ENCODE peak calls at places on chromosomes 16 and 17, in four cellular contexts. A is testis, P is IMR-90, Q is adrenal gland. M is an unnamed sample.
A peak's percentile ranks its signal among the peaks of the same experiment; 100 is the strongest.

GRCh38 chr17:55527520-55528118 is 16.4 kb upstream of the SMIM36 start:
- DNase-seq in A (peak; percentile 57), Q (no peak), P (peak; percentile 65), M (peak; percentile 2)

GRCh38 chr16:16052916-16053315 is 103.5 kb downstream of the ABCC1 start:
- DNase-seq in Q (no peak), A (no peak), P (peak; percentile 89), M (no peak)

GRCh38 chr16:56950455-56950854 is 11.3 kb upstream of the CETP start:
- DNase-seq in Q (no peak), A (no peak), P (no peak), M (no peak)

GRCh38 chr17:992933-993332 is 4.0 kb upstream of the TIMM22 start:
- DNase-seq in Q (no peak), P (peak; percentile 26), A (no peak), M (no peak)

GRCh38 chr17:3712811-3713463 is 10.8 kb upstream of the HASPIN start:
- DNase-seq in Q (no peak), P (no peak), A (no peak), M (no peak)

GRCh38 chr16:77723108-77723514 is 797 bp downstream of the NUDT7 start:
- DNase-seq in Q (no peak), A (no peak), P (peak; percentile 72), M (no peak)

GRCh38 chr17:4901108-4901647 is 1.7 kb downstream of the CHRNE start:
- DNase-seq in A (no peak), P (no peak), Q (no peak), M (no peak)

GRCh38 chr16:72554935-72555334 is 383.0 kb upstream of the PMFBP1 start:
- DNase-seq in Q (no peak), P (peak; percentile 6), A (no peak), M (peak; percentile 24)

GRCh38 chr17:39351508-39351907 is 49.9 kb downstream of the FBXL20 start:
- DNase-seq in A (no peak), Q (no peak), P (no peak), M (no peak)

GRCh38 chr17:4948997-4949320 is 629 bp upstream of the PFN1 start:
- DNase-seq in P (peak; percentile 89), A (peak; percentile 76), Q (peak; percentile 82), M (peak; percentile 87)

GRCh38 chr17:35183332-35183731 is 10.9 kb downstream of the SLC35G3 start:
- DNase-seq in Q (no peak), A (no peak), P (no peak), M (no peak)

GRCh38 chr16:12255473-12255872 is 278.9 kb downstream of the SNX29 start:
- DNase-seq in Q (no peak), P (peak; percentile 44), A (no peak), M (no peak)

GRCh38 chr17:83113792-83114191 is 34.4 kb downstream of the METRNL start:
- DNase-seq in Q (no peak), A (no peak), P (no peak), M (no peak)

GRCh38 chr17:21371511-21372081 is 4.6 kb upstream of the KCNJ12 start:
- DNase-seq in A (no peak), Q (no peak), P (no peak), M (no peak)

DNA sequence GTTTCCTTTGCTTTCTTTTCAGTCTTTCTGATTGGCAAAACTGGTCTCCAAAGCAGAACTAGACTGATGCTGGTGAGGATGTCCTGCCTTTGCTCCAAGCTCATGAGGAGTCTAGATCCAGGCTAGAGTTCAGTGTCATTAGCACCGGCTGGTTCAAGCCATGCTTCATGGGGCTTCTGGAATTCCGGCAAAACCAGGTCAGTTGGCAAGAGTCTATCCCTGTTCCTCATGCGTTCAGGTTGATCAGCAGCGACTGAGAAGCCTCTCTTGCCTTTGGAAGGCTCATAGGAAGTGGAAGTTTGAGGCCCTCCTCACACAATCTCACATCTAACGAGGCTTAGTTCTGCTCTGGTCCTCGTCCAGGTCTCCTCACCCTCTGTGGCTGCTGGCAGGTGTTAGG is 194.3 kb downstream of the HS3ST3A1 start:
- DNase-seq in Q (no peak), A (no peak), P (no peak), M (no peak)
- TF ChIP-seq POLR2A in Q (no peak), A (no peak), P (no peak), M (no peak)

DNA sequence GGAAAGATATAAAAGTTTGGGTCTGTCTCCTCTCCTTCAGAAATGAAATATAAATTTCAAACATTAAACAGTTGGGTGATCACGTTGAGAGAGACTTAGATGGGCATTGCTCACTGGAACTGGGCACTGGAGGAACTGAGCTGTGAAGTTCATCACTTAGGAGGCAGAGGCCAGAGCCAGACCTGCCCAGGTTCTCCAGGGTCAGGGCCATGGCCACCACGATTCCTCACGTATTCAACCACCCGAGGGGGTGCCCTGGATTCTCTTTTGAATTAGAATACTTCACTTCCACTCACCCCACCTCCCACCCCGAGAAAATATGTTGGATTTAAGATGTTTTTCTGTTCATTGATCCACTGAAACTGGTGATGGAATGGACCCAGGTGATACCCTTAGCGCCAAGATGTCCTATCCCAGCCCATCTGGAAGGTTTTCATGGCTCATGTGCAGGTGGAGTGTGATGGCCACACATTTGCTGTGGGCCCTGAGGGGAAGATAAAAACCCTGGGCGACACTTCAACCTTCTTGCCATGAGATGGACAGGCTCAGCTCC is 6.1 kb downstream of the PRR29 start:
- DNase-seq in A (peak; percentile 2), P (no peak), Q (peak; percentile 6), M (no peak)
- TF ChIP-seq POLR2A in A (no peak), P (no peak), Q (no peak), M (no peak)

GRCh38 chr16:69130461-69130860 is 1.9 kb downstream of the CHTF8 start:
- DNase-seq in A (no peak), P (no peak), Q (no peak), M (no peak)

GRCh38 chr16:69131167-69131748 is 1.1 kb downstream of the CHTF8 start:
- DNase-seq in P (peak; percentile 24), A (peak; percentile 60), Q (no peak), M (peak; percentile 26)

GRCh38 chr16:69133555-69133954 is 1.1 kb downstream of the UTP4 start:
- DNase-seq in Q (no peak), A (no peak), P (no peak), M (no peak)

GRCh38 chr16:69132424-69133252 is at the start of the genes CHTF8 and UTP4:
- DNase-seq in P (peak; percentile 76), A (peak; percentile 92), Q (peak; percentile 81), M (peak; percentile 90)

GRCh38 chr16:69131749-69132423 is 502 bp downstream of the CHTF8 start:
- DNase-seq in Q (peak; percentile 70), A (peak; percentile 86), P (peak; percentile 81), M (peak; percentile 85)
- TF ChIP-seq POLR2A in Q (no peak), A (no peak), P (no peak), M (no peak)

DNA sequence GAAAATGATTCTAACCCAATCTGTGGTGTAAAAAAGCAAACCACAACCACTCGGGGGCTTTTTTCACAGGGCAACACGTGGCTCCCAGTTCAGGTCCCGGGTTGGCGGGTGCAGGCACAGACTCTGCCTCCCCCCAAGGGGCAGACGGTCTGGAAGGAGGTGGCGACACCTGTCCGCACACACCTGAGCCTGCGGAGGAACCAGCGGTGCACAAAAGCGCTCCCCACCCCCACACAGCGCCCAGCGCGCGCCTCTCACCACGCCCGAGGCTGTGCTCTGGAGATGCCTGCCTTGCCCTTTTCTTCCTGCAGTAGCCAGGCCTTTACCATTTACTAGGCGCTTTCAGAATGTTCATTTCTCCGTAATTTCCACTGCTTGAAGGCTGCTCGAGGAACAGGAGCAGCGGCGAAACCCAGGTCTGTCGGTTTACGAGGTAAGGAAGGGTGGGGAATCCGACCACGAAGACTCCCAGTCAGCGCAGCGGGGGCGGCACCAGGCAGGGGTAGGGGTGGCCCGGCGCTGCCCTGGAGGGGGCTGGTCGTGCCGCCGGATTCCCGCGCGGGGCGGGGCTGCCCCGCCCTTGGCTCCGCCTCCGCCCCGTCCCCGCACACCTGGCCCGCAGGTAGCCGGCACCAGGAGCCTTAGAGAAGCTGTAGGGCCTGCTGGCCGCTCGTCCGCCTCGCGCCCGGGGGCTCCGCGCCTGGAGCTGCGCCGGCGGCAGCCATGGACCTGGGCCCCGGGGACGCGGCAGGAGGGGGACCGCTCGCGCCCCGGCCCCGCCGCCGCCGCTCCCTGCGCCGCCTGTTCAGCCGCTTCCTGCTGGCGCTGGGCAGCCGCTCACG is at the start of gene USP43:
- DNase-seq in P (no peak), Q (no peak), A (peak; percentile 33), M (peak; percentile 31)
- TF ChIP-seq POLR2A in P (no peak), Q (no peak), A (no peak), M (no peak)

GRCh38 chr17:19651461-19652238 is 3.1 kb downstream of the ALDH3A2 start:
- DNase-seq in A (no peak), P (no peak), Q (no peak), M (no peak)

GRCh38 chr17:19646788-19647696 is 1.5 kb upstream of the ALDH3A2 start:
- DNase-seq in Q (peak; percentile 81), A (no peak), P (no peak), M (peak; percentile 47)

GRCh38 chr17:19647697-19648474 is 665 bp upstream of the ALDH3A2 start:
- DNase-seq in P (peak; percentile 54), A (peak; percentile 74), Q (peak; percentile 79), M (peak; percentile 71)

GRCh38 chr17:19650826-19651225 is 2.3 kb downstream of the ALDH3A2 start:
- DNase-seq in P (peak; percentile 59), Q (no peak), A (no peak), M (no peak)

DNA sequence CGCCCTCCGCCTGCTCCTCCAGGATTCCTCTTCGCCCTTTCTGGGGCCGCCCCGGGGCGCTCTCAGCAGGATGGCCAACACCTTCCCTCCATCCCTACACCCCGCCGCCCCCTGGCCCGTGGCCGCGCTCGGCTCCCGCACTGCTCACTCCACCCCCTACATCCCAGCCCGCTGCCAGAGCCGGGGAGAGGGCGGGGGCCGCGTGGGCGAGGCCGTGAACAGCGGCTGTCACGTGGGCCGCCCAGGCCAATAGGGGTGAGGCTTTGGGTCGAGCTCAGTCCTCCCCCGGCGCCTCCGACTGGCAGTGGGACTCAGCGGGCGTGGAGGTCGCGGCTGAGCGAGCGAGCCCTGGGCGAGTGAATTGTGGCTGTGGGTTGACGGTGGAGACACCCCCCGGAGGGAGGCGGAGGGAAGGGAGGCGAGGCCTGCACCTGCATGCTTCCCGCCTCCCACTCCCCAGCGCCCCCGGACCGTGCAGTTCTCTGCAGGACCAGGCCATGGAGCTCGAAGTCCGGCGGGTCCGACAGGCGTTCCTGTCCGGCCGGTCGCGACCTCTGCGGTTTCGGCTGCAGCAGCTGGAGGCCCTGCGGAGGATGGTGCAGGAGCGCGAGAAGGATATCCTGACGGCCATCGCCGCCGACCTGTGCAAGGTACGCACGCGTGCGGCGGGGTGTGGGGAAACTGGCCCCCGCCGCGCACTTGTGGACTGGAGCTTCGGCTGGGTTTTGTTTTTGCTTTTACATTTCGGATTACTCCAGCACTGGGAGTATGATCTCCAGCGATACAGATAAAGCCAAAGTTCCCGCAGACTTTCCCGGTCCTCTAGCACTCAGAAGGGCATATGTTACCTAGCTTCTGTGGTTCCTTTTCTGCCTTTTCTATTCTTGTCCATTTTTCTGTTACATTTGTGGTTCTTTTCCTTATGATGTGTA is at the start of gene ALDH3A2:
- DNase-seq in P (peak; percentile 79), Q (peak; percentile 99), A (peak; percentile 99), M (peak; percentile 96)
- TF ChIP-seq POLR2A in P (peak; percentile 52), Q (peak; percentile 92), A (peak; percentile 42), M (peak; percentile 73)